ENCODE peak calls at places on chromosomes 3 and 15, in eight cellular contexts. Y is NT2/D1, L is keratinocyte, F is kidney epithelial cell, O is pancreas, Z is mesenchymal stem cell, G is neuronal stem cell, I is tibial nerve. W is an unnamed sample.
A peak's percentile ranks its signal among the peaks of the same experiment; 100 is the strongest.

GRCh38 chr15:55277116-55277564 is 12.5 kb downstream of the RAB27A start:
- DNase-seq in Y (no peak), L (no peak), F (no peak), O (no peak), Z (peak; percentile 81), G (no peak), I (no peak), W (no peak)

GRCh38 chr15:70508561-70509281 is 254.6 kb downstream of the UACA start:
- DNase-seq in Y (no peak), L (no peak), F (peak; percentile 85), O (no peak), Z (peak; percentile 87), G (no peak), I (no peak), W (peak; percentile 76)

GRCh38 chr15:61227269-61228024 is 1.7 kb downstream of the RORA start:
- DNase-seq in Y (no peak), L (no peak), F (peak; percentile 34), O (peak; percentile 9), Z (peak; percentile 57), G (peak; percentile 9), I (peak; percentile 6), W (peak; percentile 52)

GRCh38 chr15:35630570-35630969 is 84.6 kb upstream of the DPH6 start:
- DNase-seq in Y (no peak), L (no peak), F (no peak), O (peak; percentile 3), Z (no peak), G (no peak), I (peak; percentile 38), W (no peak)

GRCh38 chr3:25284249-25284648 is 143.8 kb upstream of the RARB start:
- DNase-seq in Y (no peak), L (no peak), F (no peak), O (no peak), Z (no peak), G (no peak), I (no peak), W (no peak)

GRCh38 chr15:92714071-92714456 is 58.5 kb upstream of the FAM174B start:
- DNase-seq in Y (peak; percentile 75), L (peak; percentile 30), F (no peak), O (no peak), Z (no peak), G (peak; percentile 29), I (no peak), W (no peak)

GRCh38 chr15:81146006-81146405 is 11.9 kb downstream of the CFAP161 start:
- DNase-seq in Y (no peak), L (no peak), F (no peak), O (no peak), Z (no peak), G (no peak), I (no peak), W (no peak)

GRCh38 chr3:46693038-46693896 is at the start of gene ALS2CL:
- DNase-seq in Y (peak; percentile 32), L (peak; percentile 50), F (no peak), O (peak; percentile 70), Z (peak; percentile 57), G (no peak), I (no peak), W (peak; percentile 49)

GRCh38 chr3:61574854-61575253 is 13.5 kb downstream of the PTPRG start:
- DNase-seq in Y (no peak), L (no peak), F (peak; percentile 56), O (no peak), Z (peak; percentile 60), G (no peak), I (no peak), W (peak; percentile 75)

GRCh38 chr15:75407083-75407482 is 38.7 kb upstream of the MAN2C1 start:
- DNase-seq in Y (no peak), L (no peak), F (no peak), O (no peak), Z (no peak), G (no peak), I (no peak), W (no peak)

GRCh38 chr3:183506674-183507290 is 48.7 kb downstream of the KLHL6 start:
- DNase-seq in Y (no peak), L (no peak), F (no peak), O (no peak), Z (no peak), G (no peak), I (peak; percentile 8), W (no peak)

GRCh38 chr15:65028921-65029735 is at the start of gene MTFMT:
- DNase-seq in Y (peak; percentile 69), L (peak; percentile 40), F (no peak), O (peak; percentile 85), Z (peak; percentile 80), G (peak; percentile 83), I (peak; percentile 93), W (peak; percentile 91)

GRCh38 chr15:28930011-28930410 is 44.2 kb downstream of the APBA2 start:
- DNase-seq in Y (no peak), L (no peak), F (no peak), O (no peak), Z (no peak), G (no peak), I (no peak), W (no peak)

GRCh38 chr3:43641306-43642114 is 19.7 kb upstream of the ANO10 start:
- DNase-seq in Y (no peak), L (no peak), F (no peak), O (no peak), Z (no peak), G (no peak), I (no peak), W (no peak)

GRCh38 chr3:187064210-187065115 is 74.8 kb downstream of the RPL39L start:
- DNase-seq in Y (no peak), L (no peak), F (no peak), O (peak; percentile 38), Z (no peak), G (no peak), I (no peak), W (no peak)

GRCh38 chr3:98095870-98096269 is 8.9 kb downstream of the OR5AC2 start:
- DNase-seq in Y (peak; percentile 15), L (no peak), F (no peak), O (no peak), Z (no peak), G (no peak), I (no peak), W (no peak)

GRCh38 chr3:11735638-11736037 is 91.9 kb upstream of the VGLL4 start:
- DNase-seq in Y (no peak), L (no peak), F (no peak), O (no peak), Z (no peak), G (no peak), I (no peak), W (no peak)

DNA sequence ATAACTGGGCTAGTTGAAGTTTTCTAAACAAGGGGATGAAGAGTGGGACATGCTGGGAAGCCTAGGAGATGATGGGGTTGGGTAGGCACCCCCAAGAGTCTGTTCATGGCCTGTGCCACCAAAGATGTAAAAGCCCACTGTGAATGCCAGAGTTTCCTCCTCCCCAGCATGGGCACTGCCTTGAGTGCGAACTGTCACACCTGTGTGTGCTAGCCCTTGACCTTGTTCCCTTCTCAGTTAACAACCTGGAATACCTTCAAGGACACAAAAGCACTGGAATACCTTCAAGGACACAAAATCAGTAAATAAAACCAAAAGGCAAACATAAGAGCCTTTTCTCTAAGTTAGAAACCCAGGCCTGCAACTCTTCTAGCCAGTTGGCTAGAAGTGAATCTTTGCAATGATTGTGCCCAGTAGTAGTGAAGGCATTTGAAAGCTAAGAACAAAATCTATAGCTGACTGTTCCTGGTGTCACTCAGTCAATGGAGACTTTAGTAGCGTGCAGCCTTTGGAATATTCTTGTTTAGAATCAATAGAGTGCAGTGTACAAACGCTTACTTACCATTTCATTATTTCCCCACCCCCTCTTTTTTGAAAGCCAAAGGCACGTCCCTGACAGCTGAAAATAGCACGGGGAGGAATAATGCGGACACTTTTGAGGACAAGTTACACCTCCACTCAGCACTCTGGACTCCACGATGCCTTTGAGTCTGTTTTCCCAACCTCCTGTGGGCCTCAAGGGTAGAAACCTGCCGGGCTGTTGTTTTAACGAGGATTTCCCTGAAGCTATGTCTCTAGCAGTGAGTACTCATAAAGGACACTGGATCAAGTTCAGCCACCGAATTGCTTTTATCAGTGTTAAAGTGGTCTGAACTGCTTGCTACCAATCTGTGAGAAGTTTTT is 24.2 kb downstream of the PSMD6 start:
- DNase-seq in Y (no peak), L (no peak), F (no peak), O (peak; percentile 82), Z (no peak), G (no peak), I (no peak), W (no peak)
- H3K4me3 ChIP-seq in Y (no peak overlapping the region), L (no peak overlapping the region), F (no peak overlapping the region), O (peak overlapping the region; percentile 1), Z (no peak overlapping the region), G (no peak overlapping the region), I (no peak overlapping the region), W (no peak overlapping the region)

DNA sequence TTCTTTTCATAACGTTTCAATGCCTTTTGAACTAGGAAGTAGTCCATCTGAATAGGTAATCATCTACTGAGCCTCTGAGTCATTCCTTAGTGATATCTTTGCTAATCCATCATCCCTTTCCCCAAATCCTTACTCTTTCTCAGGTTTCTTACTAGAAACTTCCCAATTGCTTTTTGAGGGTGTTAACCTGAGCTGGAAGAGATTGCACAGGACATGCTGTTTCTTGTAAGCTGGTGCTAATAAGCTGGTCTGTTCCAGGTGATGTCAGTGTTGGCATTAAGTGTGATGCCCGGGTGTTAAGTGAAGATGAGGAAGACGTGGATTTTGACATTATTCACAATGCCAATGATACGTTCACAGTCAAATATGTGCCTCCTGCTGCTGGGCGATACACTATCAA is 101.0 kb downstream of the DNASE1L3 start:
- DNase-seq in Y (no peak), L (no peak), F (no peak), O (no peak), Z (no peak), G (no peak), I (no peak), W (no peak)
- H3K36me3 ChIP-seq in Y (peaks cover 97% of the 10 kb centered on the region), L (peaks cover 78% of the 10 kb centered on the region), F (peaks cover 8% of the 10 kb centered on the region), O (peaks cover 63% of the 10 kb centered on the region), Z (peaks cover 89% of the 10 kb centered on the region), G (peaks cover 32% of the 10 kb centered on the region), I (peaks cover 6% of the 10 kb centered on the region), W (peaks cover 96% of the 10 kb centered on the region)

GRCh38 chr3:104291878-104292277 is 1074.8 kb upstream of the ALCAM start:
- DNase-seq in Y (no peak), L (no peak), F (no peak), O (no peak), Z (peak; percentile 41), G (no peak), I (no peak), W (peak; percentile 36)
- H3K4me3 ChIP-seq in Y (no peak overlapping the region), L (no peak overlapping the region), F (no peak overlapping the region), O (no peak overlapping the region), Z (no peak overlapping the region), G (no peak overlapping the region), I (peak overlapping the region; percentile 2), W (peak overlapping the region; percentile 25)

GRCh38 chr15:63054985-63055384 is 12.4 kb downstream of the TPM1 start:
- DNase-seq in Y (no peak), L (no peak), F (no peak), O (no peak), Z (peak; percentile 48), G (no peak), I (no peak), W (peak; percentile 15)
- H3K36me3 ChIP-seq in Y (peaks cover 95% of the 10 kb centered on the region), L (peaks cover 21% of the 10 kb centered on the region), F (peaks cover 2% of the 10 kb centered on the region), O (peaks cover 33% of the 10 kb centered on the region), Z (peaks cover 34% of the 10 kb centered on the region), G (peaks cover 59% of the 10 kb centered on the region), I (no peaks in the 10 kb centered on the region), W (peaks cover 98% of the 10 kb centered on the region)

GRCh38 chr3:13786811-13787210 is 93.1 kb downstream of the WNT7A start:
- DNase-seq in Y (no peak), L (no peak), F (no peak), O (no peak), Z (no peak), G (no peak), I (no peak), W (no peak)
- H3K4me3 ChIP-seq in Y (no peak overlapping the region), L (no peak overlapping the region), F (no peak overlapping the region), O (no peak overlapping the region), Z (no peak overlapping the region), G (no peak overlapping the region), I (no peak overlapping the region), W (no peak overlapping the region)